ENCODE peak calls at places on chromosomes 11 and 22, in ten cellular contexts. One of them, this sample, is unnamed.

GRCh38 chr22:17347724-17348123 is 21.5 kb upstream of the CECR2 start:
- DNase-seq in RWPE1: no peak
- DNase-seq in HuH-7: no peak
- DNase-seq in COR-L47: no peak
- DNase-seq in activated CD8-positive, alpha-beta memory T cell treated with anti-CD3 and anti-CD28 coated beads, Interleukin-2, amount 50 U/mL, for 48 hours: no peak
- DNase-seq in activated CD4-positive, alpha-beta T cell treated with anti-CD3 and anti-CD28 coated beads for 24 hours: no peak
- DNase-seq in activated gamma-delta T cell treated with Interleukin-2 at 50 U/mL for 16 hours: no peak
- DNase-seq in HS-5: no peak
- DNase-seq in stimulated activated CD8-positive, alpha-beta memory T cell treated with anti-CD3 and anti-CD28 coated beads, Interleukin-2, amount 100 ng/mL, for 1 hour: no peak
- DNase-seq in T-cell: no peak
- DNase-seq in this sample: no peak

GRCh38 chr11:123544631-123545375 is 109.6 kb downstream of the SCN3B start:
- DNase-seq in HuH-7: no peak
- DNase-seq in HS-5: no peak
- DNase-seq in activated CD8-positive, alpha-beta memory T cell treated with anti-CD3 and anti-CD28 coated beads, Interleukin-2, amount 50 U/mL, for 48 hours: no peak
- DNase-seq in RWPE1: no peak
- DNase-seq in COR-L47: no peak
- DNase-seq in activated gamma-delta T cell treated with Interleukin-2 at 50 U/mL for 16 hours: no peak
- DNase-seq in T-cell: no peak
- DNase-seq in stimulated activated CD8-positive, alpha-beta memory T cell treated with anti-CD3 and anti-CD28 coated beads, Interleukin-2, amount 100 ng/mL, for 1 hour: no peak
- DNase-seq in activated CD4-positive, alpha-beta T cell treated with anti-CD3 and anti-CD28 coated beads for 24 hours: no peak
- DNase-seq in this sample: no peak

GRCh38 chr11:134537941-134538340 is 125.9 kb upstream of the B3GAT1 start:
- DNase-seq in activated gamma-delta T cell treated with Interleukin-2 at 50 U/mL for 16 hours: no peak
- DNase-seq in activated CD4-positive, alpha-beta T cell treated with anti-CD3 and anti-CD28 coated beads for 24 hours: no peak
- DNase-seq in HS-5: no peak
- DNase-seq in stimulated activated CD8-positive, alpha-beta memory T cell treated with anti-CD3 and anti-CD28 coated beads, Interleukin-2, amount 100 ng/mL, for 1 hour: no peak
- DNase-seq in COR-L47: no peak
- DNase-seq in RWPE1: no peak
- DNase-seq in HuH-7: no peak
- DNase-seq in T-cell: no peak
- DNase-seq in activated CD8-positive, alpha-beta memory T cell treated with anti-CD3 and anti-CD28 coated beads, Interleukin-2, amount 50 U/mL, for 48 hours: no peak
- DNase-seq in this sample: no peak

GRCh38 chr11:57072640-57073039 is 83.9 kb downstream of the OR5AK2 start:
- DNase-seq in COR-L47: no peak
- DNase-seq in activated CD8-positive, alpha-beta memory T cell treated with anti-CD3 and anti-CD28 coated beads, Interleukin-2, amount 50 U/mL, for 48 hours: no peak
- DNase-seq in HuH-7: no peak
- DNase-seq in activated gamma-delta T cell treated with Interleukin-2 at 50 U/mL for 16 hours: no peak
- DNase-seq in activated CD4-positive, alpha-beta T cell treated with anti-CD3 and anti-CD28 coated beads for 24 hours: no peak
- DNase-seq in stimulated activated CD8-positive, alpha-beta memory T cell treated with anti-CD3 and anti-CD28 coated beads, Interleukin-2, amount 100 ng/mL, for 1 hour: no peak
- DNase-seq in T-cell: no peak
- DNase-seq in RWPE1: peak
- DNase-seq in HS-5: peak
- DNase-seq in this sample: no peak

GRCh38 chr11:86234831-86235461 is 9.6 kb upstream of the EED start:
- DNase-seq in activated CD8-positive, alpha-beta memory T cell treated with anti-CD3 and anti-CD28 coated beads, Interleukin-2, amount 50 U/mL, for 48 hours: no peak
- DNase-seq in RWPE1: no peak
- DNase-seq in stimulated activated CD8-positive, alpha-beta memory T cell treated with anti-CD3 and anti-CD28 coated beads, Interleukin-2, amount 100 ng/mL, for 1 hour: no peak
- DNase-seq in T-cell: no peak
- DNase-seq in HuH-7: no peak
- DNase-seq in activated CD4-positive, alpha-beta T cell treated with anti-CD3 and anti-CD28 coated beads for 24 hours: no peak
- DNase-seq in COR-L47: no peak
- DNase-seq in activated gamma-delta T cell treated with Interleukin-2 at 50 U/mL for 16 hours: no peak
- DNase-seq in HS-5: no peak
- DNase-seq in this sample: no peak

GRCh38 chr11:87239001-87239400 is 201.3 kb downstream of the TMEM135 start:
- DNase-seq in activated CD8-positive, alpha-beta memory T cell treated with anti-CD3 and anti-CD28 coated beads, Interleukin-2, amount 50 U/mL, for 48 hours: no peak
- DNase-seq in COR-L47: no peak
- DNase-seq in HS-5: no peak
- DNase-seq in T-cell: no peak
- DNase-seq in activated CD4-positive, alpha-beta T cell treated with anti-CD3 and anti-CD28 coated beads for 24 hours: no peak
- DNase-seq in stimulated activated CD8-positive, alpha-beta memory T cell treated with anti-CD3 and anti-CD28 coated beads, Interleukin-2, amount 100 ng/mL, for 1 hour: no peak
- DNase-seq in activated gamma-delta T cell treated with Interleukin-2 at 50 U/mL for 16 hours: no peak
- DNase-seq in RWPE1: no peak
- DNase-seq in HuH-7: no peak
- DNase-seq in this sample: no peak

GRCh38 chr11:69386594-69387408 is 92.8 kb downstream of the MYEOV start:
- DNase-seq in activated gamma-delta T cell treated with Interleukin-2 at 50 U/mL for 16 hours: no peak
- DNase-seq in stimulated activated CD8-positive, alpha-beta memory T cell treated with anti-CD3 and anti-CD28 coated beads, Interleukin-2, amount 100 ng/mL, for 1 hour: no peak
- DNase-seq in HS-5: no peak
- DNase-seq in activated CD8-positive, alpha-beta memory T cell treated with anti-CD3 and anti-CD28 coated beads, Interleukin-2, amount 50 U/mL, for 48 hours: peak
- DNase-seq in activated CD4-positive, alpha-beta T cell treated with anti-CD3 and anti-CD28 coated beads for 24 hours: no peak
- DNase-seq in T-cell: no peak
- DNase-seq in RWPE1: no peak
- DNase-seq in HuH-7: no peak
- DNase-seq in COR-L47: no peak
- DNase-seq in this sample: no peak

GRCh38 chr22:43825651-43826050 is 13.5 kb upstream of the EFCAB6 start:
- DNase-seq in COR-L47: no peak
- DNase-seq in activated CD8-positive, alpha-beta memory T cell treated with anti-CD3 and anti-CD28 coated beads, Interleukin-2, amount 50 U/mL, for 48 hours: no peak
- DNase-seq in T-cell: no peak
- DNase-seq in HS-5: no peak
- DNase-seq in activated CD4-positive, alpha-beta T cell treated with anti-CD3 and anti-CD28 coated beads for 24 hours: no peak
- DNase-seq in activated gamma-delta T cell treated with Interleukin-2 at 50 U/mL for 16 hours: no peak
- DNase-seq in RWPE1: no peak
- DNase-seq in stimulated activated CD8-positive, alpha-beta memory T cell treated with anti-CD3 and anti-CD28 coated beads, Interleukin-2, amount 100 ng/mL, for 1 hour: no peak
- DNase-seq in HuH-7: no peak
- DNase-seq in this sample: no peak

GRCh38 chr11:74024630-74025029 is 15.7 kb upstream of the UCP3 start:
- DNase-seq in HS-5: peak
- DNase-seq in T-cell: no peak
- DNase-seq in HuH-7: no peak
- DNase-seq in RWPE1: no peak
- DNase-seq in stimulated activated CD8-positive, alpha-beta memory T cell treated with anti-CD3 and anti-CD28 coated beads, Interleukin-2, amount 100 ng/mL, for 1 hour: no peak
- DNase-seq in activated gamma-delta T cell treated with Interleukin-2 at 50 U/mL for 16 hours: no peak
- DNase-seq in activated CD4-positive, alpha-beta T cell treated with anti-CD3 and anti-CD28 coated beads for 24 hours: no peak
- DNase-seq in activated CD8-positive, alpha-beta memory T cell treated with anti-CD3 and anti-CD28 coated beads, Interleukin-2, amount 50 U/mL, for 48 hours: peak
- DNase-seq in COR-L47: no peak
- DNase-seq in this sample: no peak

GRCh38 chr22:50308597-50308935 is 1.1 kb upstream of the PLXNB2 start:
- DNase-seq in stimulated activated CD8-positive, alpha-beta memory T cell treated with anti-CD3 and anti-CD28 coated beads, Interleukin-2, amount 100 ng/mL, for 1 hour: no peak
- DNase-seq in activated CD8-positive, alpha-beta memory T cell treated with anti-CD3 and anti-CD28 coated beads, Interleukin-2, amount 50 U/mL, for 48 hours: no peak
- DNase-seq in T-cell: no peak
- DNase-seq in COR-L47: no peak
- DNase-seq in HS-5: no peak
- DNase-seq in activated gamma-delta T cell treated with Interleukin-2 at 50 U/mL for 16 hours: no peak
- DNase-seq in HuH-7: no peak
- DNase-seq in activated CD4-positive, alpha-beta T cell treated with anti-CD3 and anti-CD28 coated beads for 24 hours: no peak
- DNase-seq in RWPE1: no peak
- DNase-seq in this sample: no peak

GRCh38 chr11:16111690-16112089 is 244.7 kb downstream of the SOX6 start:
- DNase-seq in activated CD4-positive, alpha-beta T cell treated with anti-CD3 and anti-CD28 coated beads for 24 hours: no peak
- DNase-seq in HS-5: no peak
- DNase-seq in T-cell: no peak
- DNase-seq in activated CD8-positive, alpha-beta memory T cell treated with anti-CD3 and anti-CD28 coated beads, Interleukin-2, amount 50 U/mL, for 48 hours: no peak
- DNase-seq in COR-L47: no peak
- DNase-seq in stimulated activated CD8-positive, alpha-beta memory T cell treated with anti-CD3 and anti-CD28 coated beads, Interleukin-2, amount 100 ng/mL, for 1 hour: no peak
- DNase-seq in HuH-7: no peak
- DNase-seq in activated gamma-delta T cell treated with Interleukin-2 at 50 U/mL for 16 hours: no peak
- DNase-seq in RWPE1: no peak
- DNase-seq in this sample: no peak

GRCh38 chr11:1281326-1281973 is 28.0 kb downstream of the TOLLIP start:
- DNase-seq in stimulated activated CD8-positive, alpha-beta memory T cell treated with anti-CD3 and anti-CD28 coated beads, Interleukin-2, amount 100 ng/mL, for 1 hour: no peak
- DNase-seq in T-cell: no peak
- DNase-seq in HS-5: no peak
- DNase-seq in activated CD4-positive, alpha-beta T cell treated with anti-CD3 and anti-CD28 coated beads for 24 hours: no peak
- DNase-seq in COR-L47: no peak
- DNase-seq in activated CD8-positive, alpha-beta memory T cell treated with anti-CD3 and anti-CD28 coated beads, Interleukin-2, amount 50 U/mL, for 48 hours: no peak
- DNase-seq in activated gamma-delta T cell treated with Interleukin-2 at 50 U/mL for 16 hours: no peak
- DNase-seq in RWPE1: no peak
- DNase-seq in HuH-7: no peak
- DNase-seq in this sample: no peak

GRCh38 chr11:112656772-112657428 is 304.3 kb upstream of the NCAM1 start:
- DNase-seq in T-cell: no peak
- DNase-seq in RWPE1: peak
- DNase-seq in HuH-7: no peak
- DNase-seq in COR-L47: no peak
- DNase-seq in activated CD4-positive, alpha-beta T cell treated with anti-CD3 and anti-CD28 coated beads for 24 hours: no peak
- DNase-seq in activated gamma-delta T cell treated with Interleukin-2 at 50 U/mL for 16 hours: no peak
- DNase-seq in HS-5: peak
- DNase-seq in activated CD8-positive, alpha-beta memory T cell treated with anti-CD3 and anti-CD28 coated beads, Interleukin-2, amount 50 U/mL, for 48 hours: no peak
- DNase-seq in stimulated activated CD8-positive, alpha-beta memory T cell treated with anti-CD3 and anti-CD28 coated beads, Interleukin-2, amount 100 ng/mL, for 1 hour: no peak
- DNase-seq in this sample: no peak

GRCh38 chr11:106202935-106203620 is 125.6 kb downstream of the AASDHPPT start:
- DNase-seq in T-cell: no peak
- DNase-seq in RWPE1: no peak
- DNase-seq in activated CD4-positive, alpha-beta T cell treated with anti-CD3 and anti-CD28 coated beads for 24 hours: no peak
- DNase-seq in stimulated activated CD8-positive, alpha-beta memory T cell treated with anti-CD3 and anti-CD28 coated beads, Interleukin-2, amount 100 ng/mL, for 1 hour: no peak
- DNase-seq in COR-L47: no peak
- DNase-seq in activated CD8-positive, alpha-beta memory T cell treated with anti-CD3 and anti-CD28 coated beads, Interleukin-2, amount 50 U/mL, for 48 hours: no peak
- DNase-seq in HS-5: no peak
- DNase-seq in HuH-7: no peak
- DNase-seq in activated gamma-delta T cell treated with Interleukin-2 at 50 U/mL for 16 hours: no peak
- DNase-seq in this sample: no peak

GRCh38 chr11:2590951-2591754 is 108.6 kb downstream of the KCNQ1OT1 start:
- DNase-seq in activated CD4-positive, alpha-beta T cell treated with anti-CD3 and anti-CD28 coated beads for 24 hours: no peak
- DNase-seq in RWPE1: no peak
- DNase-seq in HuH-7: peak
- DNase-seq in stimulated activated CD8-positive, alpha-beta memory T cell treated with anti-CD3 and anti-CD28 coated beads, Interleukin-2, amount 100 ng/mL, for 1 hour: no peak
- DNase-seq in activated CD8-positive, alpha-beta memory T cell treated with anti-CD3 and anti-CD28 coated beads, Interleukin-2, amount 50 U/mL, for 48 hours: no peak
- DNase-seq in HS-5: no peak
- DNase-seq in activated gamma-delta T cell treated with Interleukin-2 at 50 U/mL for 16 hours: no peak
- DNase-seq in T-cell: no peak
- DNase-seq in COR-L47: no peak
- DNase-seq in this sample: peak

GRCh38 chr11:123519055-123519796 is 89.2 kb downstream of the GRAMD1B start:
- DNase-seq in RWPE1: no peak
- DNase-seq in stimulated activated CD8-positive, alpha-beta memory T cell treated with anti-CD3 and anti-CD28 coated beads, Interleukin-2, amount 100 ng/mL, for 1 hour: no peak
- DNase-seq in activated CD4-positive, alpha-beta T cell treated with anti-CD3 and anti-CD28 coated beads for 24 hours: no peak
- DNase-seq in HuH-7: no peak
- DNase-seq in T-cell: no peak
- DNase-seq in HS-5: no peak
- DNase-seq in activated CD8-positive, alpha-beta memory T cell treated with anti-CD3 and anti-CD28 coated beads, Interleukin-2, amount 50 U/mL, for 48 hours: no peak
- DNase-seq in COR-L47: no peak
- DNase-seq in activated gamma-delta T cell treated with Interleukin-2 at 50 U/mL for 16 hours: no peak
- DNase-seq in this sample: no peak

GRCh38 chr11:26014456-26015115 is 317.3 kb upstream of the ANO3 start:
- DNase-seq in RWPE1: no peak
- DNase-seq in COR-L47: no peak
- DNase-seq in activated CD8-positive, alpha-beta memory T cell treated with anti-CD3 and anti-CD28 coated beads, Interleukin-2, amount 50 U/mL, for 48 hours: no peak
- DNase-seq in activated gamma-delta T cell treated with Interleukin-2 at 50 U/mL for 16 hours: no peak
- DNase-seq in HuH-7: no peak
- DNase-seq in stimulated activated CD8-positive, alpha-beta memory T cell treated with anti-CD3 and anti-CD28 coated beads, Interleukin-2, amount 100 ng/mL, for 1 hour: no peak
- DNase-seq in HS-5: no peak
- DNase-seq in activated CD4-positive, alpha-beta T cell treated with anti-CD3 and anti-CD28 coated beads for 24 hours: no peak
- DNase-seq in T-cell: no peak
- DNase-seq in this sample: no peak

GRCh38 chr22:29201722-29202230 is 3.9 kb upstream of the EMID1 start:
- DNase-seq in HuH-7: no peak
- DNase-seq in COR-L47: no peak
- DNase-seq in T-cell: no peak
- DNase-seq in stimulated activated CD8-positive, alpha-beta memory T cell treated with anti-CD3 and anti-CD28 coated beads, Interleukin-2, amount 100 ng/mL, for 1 hour: no peak
- DNase-seq in RWPE1: no peak
- DNase-seq in activated CD8-positive, alpha-beta memory T cell treated with anti-CD3 and anti-CD28 coated beads, Interleukin-2, amount 50 U/mL, for 48 hours: no peak
- DNase-seq in activated CD4-positive, alpha-beta T cell treated with anti-CD3 and anti-CD28 coated beads for 24 hours: no peak
- DNase-seq in HS-5: no peak
- DNase-seq in activated gamma-delta T cell treated with Interleukin-2 at 50 U/mL for 16 hours: no peak
- DNase-seq in this sample: no peak

GRCh38 chr11:77083553-77084245 is 16.9 kb downstream of the CAPN5 start:
- DNase-seq in HS-5: no peak
- DNase-seq in activated gamma-delta T cell treated with Interleukin-2 at 50 U/mL for 16 hours: no peak
- DNase-seq in COR-L47: no peak
- DNase-seq in stimulated activated CD8-positive, alpha-beta memory T cell treated with anti-CD3 and anti-CD28 coated beads, Interleukin-2, amount 100 ng/mL, for 1 hour: no peak
- DNase-seq in activated CD4-positive, alpha-beta T cell treated with anti-CD3 and anti-CD28 coated beads for 24 hours: no peak
- DNase-seq in activated CD8-positive, alpha-beta memory T cell treated with anti-CD3 and anti-CD28 coated beads, Interleukin-2, amount 50 U/mL, for 48 hours: no peak
- DNase-seq in RWPE1: no peak
- DNase-seq in HuH-7: no peak
- DNase-seq in T-cell: no peak
- DNase-seq in this sample: no peak

This sample was measured in HEK293T.